ENCODE peak calls at places on chromosomes 4 and X, in ten cellular contexts. I is CD4-positive, CD25-positive, alpha-beta regulatory T cell; Y is naive thymus-derived CD8-positive, alpha-beta T cell; R is thoracic aorta; Q is effector memory CD8-positive, alpha-beta T cell; D is T-cell; X is heart right ventricle; W is activated naive CD8-positive, alpha-beta T cell treated with anti-CD3 and anti-CD28 coated beads for 36 hours; E is MG63; K is amniotic epithelial cell. V is an unnamed sample.
A peak's percentile ranks its signal among the peaks of the same experiment; 100 is the strongest.

GRCh38 chr4:57424231-57424897 is 314.2 kb upstream of the IGFBP7 start:
- DNase-seq in I (no peak), Y (no peak), R (peak; percentile 85), Q (no peak), D (no peak), X (no peak), W (no peak), E (peak; percentile 76), K (peak; percentile 41), V (no peak)

GRCh38 chr4:8330821-8331566 is 61.4 kb downstream of the HTRA3 start:
- DNase-seq in I (no peak), Y (no peak), R (peak; percentile 30), Q (no peak), D (no peak), X (peak; percentile 47), W (no peak), E (peak; percentile 23), K (no peak), V (no peak)

GRCh38 chr4:169615467-169616106 is 3.2 kb upstream of the NEK1 start:
- DNase-seq in I (no peak), Y (no peak), R (no peak), Q (no peak), D (no peak), X (no peak), W (peak; percentile 14), E (no peak), K (no peak), V (no peak)

GRCh38 chr4:123833156-123833555 is 436.6 kb downstream of the SPRY1 start:
- DNase-seq in I (no peak), Y (no peak), R (no peak), Q (no peak), D (no peak), X (no peak), W (no peak), E (no peak), K (no peak), V (no peak)

GRCh38 chrX:152637649-152638442 is at the start of gene GABRQ:
- DNase-seq in I (no peak), Y (no peak), R (no peak), Q (no peak), D (no peak), X (no peak), W (peak; percentile 27), E (peak; percentile 74), K (peak; percentile 8), V (no peak)

GRCh38 chrX:113370001-113370400 is 529.4 kb upstream of the AMOT start:
- DNase-seq in I (no peak), Y (no peak), R (no peak), Q (no peak), D (no peak), X (no peak), W (no peak), E (no peak), K (no peak), V (no peak)

GRCh38 chrX:118066867-118067515 is 49.6 kb downstream of the KLHL13 start:
- DNase-seq in I (no peak), Y (no peak), R (no peak), Q (no peak), D (no peak), X (no peak), W (no peak), E (no peak), K (no peak), V (no peak)

GRCh38 chrX:103107836-103108235 is 14.9 kb upstream of the NXF3 start:
- DNase-seq in I (no peak), Y (no peak), R (no peak), Q (no peak), D (no peak), X (no peak), W (no peak), E (no peak), K (no peak), V (no peak)

GRCh38 chr4:109801895-109802319 is at the start of gene CFI:
- DNase-seq in I (no peak), Y (no peak), R (no peak), Q (no peak), D (no peak), X (no peak), W (no peak), E (no peak), K (peak; percentile 88), V (no peak)

GRCh38 chrX:125293792-125294780 is 25.6 kb upstream of the TEX13C start:
- DNase-seq in I (no peak), Y (no peak), R (no peak), Q (no peak), D (no peak), X (no peak), W (no peak), E (no peak), K (peak; percentile 36), V (no peak)

GRCh38 chr4:76654796-76655195 is 219.8 kb downstream of the SHROOM3 start:
- DNase-seq in I (no peak), Y (no peak), R (no peak), Q (no peak), D (no peak), X (no peak), W (no peak), E (no peak), K (peak; percentile 12), V (no peak)

V was measured in memory B cell.